ENCODE peak calls at places on chromosome 18, in ten cellular contexts. M, V, D, P, T, K, B, J, C and N are unnamed samples.

GRCh38 chr18:35182151-35182550 is 58.7 kb upstream of the ZNF397 start:
- DNase-seq in B (no peak), P (no peak), J (no peak), C (no peak), D (no peak), K (no peak), M (no peak), V (no peak), T (no peak), N (no peak)

GRCh38 chr18:45765740-45766139 is 41.8 kb downstream of the SLC14A1 start:
- DNase-seq in B (no peak), C (no peak), M (no peak), T (no peak), V (peak; percentile 58), K (no peak), P (no peak), D (no peak), J (no peak), N (no peak)

GRCh38 chr18:2112435-2113045 is 458.8 kb downstream of the METTL4 start:
- DNase-seq in P (no peak), T (peak; percentile 41), D (peak; percentile 81), K (no peak), M (peak; percentile 63), C (no peak), V (peak; percentile 3), B (peak; percentile 57), J (no peak), N (no peak)

GRCh38 chr18:70397259-70397925 is 108.5 kb downstream of the SOCS6 start:
- DNase-seq in P (no peak), K (no peak), J (no peak), M (peak; percentile 70), T (peak; percentile 33), C (no peak), D (peak; percentile 42), B (no peak), V (peak; percentile 35), N (no peak)

GRCh38 chr18:47150029-47150823 is at the start of gene HDHD2:
- DNase-seq in V (peak; percentile 79), B (peak; percentile 66), K (peak; percentile 90), C (peak; percentile 86), D (peak; percentile 58), M (peak; percentile 80), J (peak; percentile 69), P (peak; percentile 80), T (peak; percentile 82), N (peak; percentile 95)

GRCh38 chr18:55214969-55215368 is 255.7 kb upstream of the CCDC68 start:
- DNase-seq in M (no peak), C (no peak), J (no peak), D (no peak), B (no peak), P (no peak), K (no peak), T (no peak), V (no peak), N (no peak)

GRCh38 chr18:50181590-50181989 is 13.4 kb downstream of the MYO5B start:
- DNase-seq in D (no peak), J (no peak), C (no peak), P (no peak), B (no peak), M (no peak), K (no peak), V (no peak), T (no peak), N (no peak)

GRCh38 chr18:32750328-32750727 is 22.5 kb downstream of the KLHL14 start:
- DNase-seq in T (no peak), C (no peak), B (no peak), D (no peak), K (no peak), J (no peak), M (no peak), P (no peak), V (no peak), N (no peak)

GRCh38 chr18:48893061-48893558 is 57.7 kb downstream of the SMAD7 start:
- DNase-seq in V (no peak), M (no peak), C (no peak), J (no peak), P (no peak), B (no peak), T (no peak), D (no peak), K (peak; percentile 34), N (no peak)

GRCh38 chr18:48894799-48895346 is 55.9 kb downstream of the SMAD7 start:
- DNase-seq in B (no peak), D (no peak), C (no peak), K (peak; percentile 38), J (no peak), T (no peak), M (no peak), P (no peak), V (no peak), N (no peak)

GRCh38 chr18:48892146-48892855 is 58.5 kb downstream of the SMAD7 start:
- DNase-seq in J (no peak), D (no peak), T (no peak), B (no peak), V (no peak), M (no peak), K (peak; percentile 57), C (no peak), P (no peak), N (no peak)

GRCh38 chr18:48893559-48894265 is 57.1 kb downstream of the SMAD7 start:
- DNase-seq in B (no peak), M (no peak), P (peak; percentile 53), J (no peak), D (no peak), V (no peak), T (no peak), K (peak; percentile 49), C (no peak), N (no peak)

DNA sequence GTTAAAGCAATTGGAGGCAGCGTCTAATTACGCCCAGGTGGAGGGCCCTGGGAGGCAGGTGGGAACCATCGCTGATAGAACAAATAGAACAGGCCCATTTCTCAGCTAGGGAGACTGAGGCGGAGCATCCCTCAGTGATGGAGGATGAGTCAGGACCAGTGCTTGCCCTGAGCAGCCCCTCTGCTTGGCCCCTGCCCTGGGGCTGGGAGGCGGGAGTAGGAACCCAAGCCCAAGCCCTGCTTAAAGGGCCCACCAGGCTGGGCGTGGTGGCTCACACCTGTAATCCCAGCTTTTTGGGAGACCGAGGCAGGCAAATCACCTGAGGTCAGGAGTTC is 56.5 kb downstream of the SMAD7 start:
- DNase-seq in M (no peak), P (no peak), T (no peak), V (no peak), K (peak; percentile 49), B (no peak), J (no peak), C (no peak), D (no peak), N (no peak)
- TF ChIP-seq CTCF in M (no peak), P (no peak), T (no peak), V (no peak), K (no peak), B (no peak), J (no peak), C (no peak), D (no peak), N (no peak)

DNA sequence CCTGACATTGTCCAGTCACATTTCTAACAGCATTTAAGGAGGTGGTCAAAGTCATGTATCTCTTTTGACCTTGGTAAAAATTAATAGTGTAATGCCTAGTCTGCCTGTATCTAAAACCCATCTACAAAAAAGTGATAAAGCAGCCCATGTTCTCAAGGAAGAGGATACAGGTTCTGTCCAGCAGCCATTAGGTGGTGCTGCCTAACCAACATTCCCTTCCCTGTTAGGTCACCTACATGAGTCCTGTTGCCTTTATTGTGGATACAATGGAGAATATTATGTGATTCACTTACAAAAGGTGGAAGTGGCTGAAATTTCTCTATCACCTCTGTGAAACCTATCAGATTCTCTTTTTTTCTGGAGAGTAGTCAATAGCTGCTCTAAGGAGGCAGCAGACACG is 52.5 kb downstream of the AQP4 start:
- DNase-seq in P (peak; percentile 37), J (no peak), D (peak; percentile 58), M (peak; percentile 67), K (no peak), B (peak; percentile 13), V (peak; percentile 38), T (peak; percentile 3), C (peak; percentile 48), N (no peak)
- TF ChIP-seq CTCF in P (no peak), J (peak; percentile 54), D (peak; percentile 69), M (peak; percentile 41), K (no peak), B (no peak), V (no peak), T (no peak), C (peak; percentile 43), N (peak; percentile 53)

GRCh38 chr18:904135-905090 is at the start of gene ADCYAP1:
- DNase-seq in B (no peak), D (peak; percentile 33), T (peak; percentile 35), M (no peak), V (peak; percentile 10), K (no peak), J (no peak), C (no peak), P (no peak), N (no peak)

GRCh38 chr18:901769-902168 is 2.9 kb upstream of the ADCYAP1 start:
- DNase-seq in V (no peak), C (no peak), D (no peak), T (no peak), J (no peak), K (no peak), M (no peak), P (no peak), B (no peak), N (no peak)

GRCh38 chr18:905307-905947 is 756 bp downstream of the ADCYAP1 start:
- DNase-seq in J (no peak), T (no peak), K (no peak), B (no peak), P (no peak), D (no peak), M (no peak), V (no peak), C (no peak), N (no peak)

GRCh38 chr18:903703-904102 is 968 bp upstream of the ADCYAP1 start:
- DNase-seq in M (peak; percentile 33), J (peak; percentile 83), D (peak; percentile 57), B (peak; percentile 52), K (no peak), C (peak; percentile 5), V (peak; percentile 61), P (peak; percentile 35), T (peak; percentile 49), N (no peak)

DNA sequence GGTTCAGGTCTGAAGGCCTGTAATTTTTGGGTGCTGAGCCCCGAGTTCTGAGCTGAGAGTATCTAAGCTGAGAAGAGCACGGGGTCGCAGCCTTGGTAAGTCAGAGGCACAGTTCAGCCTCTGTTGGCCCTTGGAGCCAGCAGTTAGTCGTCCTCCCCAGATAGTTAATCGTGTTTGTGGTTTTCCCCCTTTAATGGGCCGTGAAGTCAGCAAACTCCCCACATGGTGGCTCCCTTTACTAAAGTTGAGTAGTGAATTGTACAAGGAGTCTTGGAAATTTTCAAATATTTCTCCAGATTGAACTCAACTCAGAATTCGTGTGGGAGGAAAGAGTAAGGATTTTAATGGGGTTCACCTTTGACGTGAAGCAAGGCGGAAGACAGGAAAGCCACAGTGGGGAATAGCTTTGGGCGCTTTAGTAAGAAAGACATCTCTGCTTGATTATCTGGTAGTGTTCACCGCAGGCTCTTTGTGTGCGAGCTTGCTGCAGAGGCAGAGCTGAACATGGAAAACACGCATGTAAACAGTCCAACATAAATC is 2.4 kb upstream of the ADCYAP1 start:
- DNase-seq in V (peak; percentile 47), B (no peak), P (no peak), T (peak; percentile 40), J (no peak), M (no peak), C (no peak), K (no peak), D (peak; percentile 45), N (no peak)
- TF ChIP-seq CTCF in V (no peak), B (no peak), P (no peak), T (no peak), J (peak; percentile 38), M (no peak), C (no peak), K (no peak), D (peak; percentile 62), N (peak; percentile 38)

GRCh38 chr18:10304853-10305252 is 149.6 kb upstream of the APCDD1 start:
- DNase-seq in P (no peak), J (no peak), B (peak; percentile 33), C (no peak), K (no peak), M (peak; percentile 70), D (peak; percentile 21), T (peak; percentile 78), V (peak; percentile 88), N (no peak)
- TF ChIP-seq CTCF in P (no peak), J (no peak), B (no peak), C (no peak), K (no peak), M (no peak), D (no peak), T (no peak), V (no peak), N (no peak)